ENCODE peak calls at places on chromosomes 12 and 14, in four cellular contexts. One of them, this sample, is unnamed.
A peak's percentile ranks its signal among the peaks of the same experiment; 100 is the strongest.

GRCh38 chr12:79063258-79063657 is 198.7 kb downstream of the SYT1 start:
- DNase-seq in cardiac fibroblast: peak; percentile 29
- DNase-seq in fibroblast of the aortic adventitia: peak; percentile 22
- DNase-seq in transverse colon: no peak
- DNase-seq in this sample: peak; percentile 24

GRCh38 chr12:124938606-124939427 is 24.4 kb upstream of the UBC start:
- DNase-seq in cardiac fibroblast: peak; percentile 95
- DNase-seq in fibroblast of the aortic adventitia: peak; percentile 92
- DNase-seq in transverse colon: peak; percentile 79
- DNase-seq in this sample: peak; percentile 88

GRCh38 chr12:4448943-4449861 is 3.6 kb upstream of the FGF6 start:
- DNase-seq in cardiac fibroblast: peak; percentile 2
- DNase-seq in fibroblast of the aortic adventitia: no peak
- DNase-seq in transverse colon: no peak
- DNase-seq in this sample: no peak

GRCh38 chr12:94200695-94201094 is 52.3 kb downstream of the PLXNC1 start:
- DNase-seq in cardiac fibroblast: no peak
- DNase-seq in fibroblast of the aortic adventitia: no peak
- DNase-seq in transverse colon: no peak
- DNase-seq in this sample: no peak

GRCh38 chr14:69715725-69716482 is 51.0 kb upstream of the SRSF5 start:
- DNase-seq in cardiac fibroblast: peak; percentile 97
- DNase-seq in fibroblast of the aortic adventitia: peak; percentile 94
- DNase-seq in transverse colon: peak; percentile 59
- DNase-seq in this sample: peak; percentile 68

GRCh38 chr14:77483851-77484250 is 14.8 kb downstream of the ISM2 start:
- DNase-seq in cardiac fibroblast: no peak
- DNase-seq in fibroblast of the aortic adventitia: no peak
- DNase-seq in transverse colon: no peak
- DNase-seq in this sample: no peak

GRCh38 chr14:78950654-78951053 is 780.5 kb downstream of the NRXN3 start:
- DNase-seq in cardiac fibroblast: peak; percentile 56
- DNase-seq in fibroblast of the aortic adventitia: peak; percentile 41
- DNase-seq in transverse colon: no peak
- DNase-seq in this sample: peak; percentile 72

GRCh38 chr12:46661161-46661845 is 164.5 kb downstream of the SLC38A4 start:
- DNase-seq in cardiac fibroblast: peak; percentile 96
- DNase-seq in fibroblast of the aortic adventitia: peak; percentile 95
- DNase-seq in transverse colon: no peak
- DNase-seq in this sample: peak; percentile 91

GRCh38 chr12:129961111-129961510 is 57.3 kb upstream of the TMEM132D start:
- DNase-seq in cardiac fibroblast: peak; percentile 16
- DNase-seq in fibroblast of the aortic adventitia: no peak
- DNase-seq in transverse colon: no peak
- DNase-seq in this sample: peak; percentile 56

GRCh38 chr14:76829016-76829365 is 2.8 kb downstream of the LRRC74A start:
- DNase-seq in cardiac fibroblast: peak; percentile 75
- DNase-seq in fibroblast of the aortic adventitia: no peak
- DNase-seq in transverse colon: no peak
- DNase-seq in this sample: no peak

GRCh38 chr14:94138256-94138655 is 8.9 kb upstream of the IFI27L2 start:
- DNase-seq in cardiac fibroblast: no peak
- DNase-seq in fibroblast of the aortic adventitia: no peak
- DNase-seq in transverse colon: no peak
- DNase-seq in this sample: no peak

GRCh38 chr12:19992311-19992710 is 376.0 kb upstream of the PDE3A start:
- DNase-seq in cardiac fibroblast: no peak
- DNase-seq in fibroblast of the aortic adventitia: no peak
- DNase-seq in transverse colon: peak; percentile 33
- DNase-seq in this sample: no peak

GRCh38 chr12:111759991-111760390 is 6.7 kb upstream of the ALDH2 start:
- DNase-seq in cardiac fibroblast: no peak
- DNase-seq in fibroblast of the aortic adventitia: no peak
- DNase-seq in transverse colon: no peak
- DNase-seq in this sample: no peak

GRCh38 chr12:91181053-91181452 is 1.6 kb downstream of the DCN start:
- DNase-seq in cardiac fibroblast: peak; percentile 60
- DNase-seq in fibroblast of the aortic adventitia: peak; percentile 60
- DNase-seq in transverse colon: no peak
- DNase-seq in this sample: no peak
- H3K4me3 ChIP-seq in cardiac fibroblast: peak overlapping the region; percentile 62
- H3K4me3 ChIP-seq in fibroblast of the aortic adventitia: peak overlapping the region; percentile 72
- H3K4me3 ChIP-seq in transverse colon: peak overlapping the region; percentile 39
- H3K4me3 ChIP-seq in this sample: peak overlapping the region; percentile 31

GRCh38 chr14:71942904-71943694 is 10.9 kb downstream of the RGS6 start:
- DNase-seq in cardiac fibroblast: no peak
- DNase-seq in fibroblast of the aortic adventitia: no peak
- DNase-seq in transverse colon: no peak
- DNase-seq in this sample: no peak
- H3K4me3 ChIP-seq in cardiac fibroblast: no peak overlapping the region
- H3K4me3 ChIP-seq in fibroblast of the aortic adventitia: no peak overlapping the region
- H3K4me3 ChIP-seq in transverse colon: no peak overlapping the region
- H3K4me3 ChIP-seq in this sample: no peak overlapping the region

GRCh38 chr12:54024581-54024980 is 3.7 kb upstream of the HOXC6 start:
- DNase-seq in cardiac fibroblast: no peak
- DNase-seq in fibroblast of the aortic adventitia: no peak
- DNase-seq in transverse colon: no peak
- DNase-seq in this sample: no peak
- H3K4me3 ChIP-seq in cardiac fibroblast: no peak overlapping the region
- H3K4me3 ChIP-seq in fibroblast of the aortic adventitia: no peak overlapping the region
- H3K4me3 ChIP-seq in transverse colon: no peak overlapping the region
- H3K4me3 ChIP-seq in this sample: no peak overlapping the region

GRCh38 chr12:96241484-96242256 is 47.5 kb downstream of the ELK3 start:
- DNase-seq in cardiac fibroblast: peak; percentile 83
- DNase-seq in fibroblast of the aortic adventitia: peak; percentile 88
- DNase-seq in transverse colon: peak; percentile 42
- DNase-seq in this sample: peak; percentile 92
- H3K4me3 ChIP-seq in cardiac fibroblast: no peak overlapping the region
- H3K4me3 ChIP-seq in fibroblast of the aortic adventitia: no peak overlapping the region
- H3K4me3 ChIP-seq in transverse colon: no peak overlapping the region
- H3K4me3 ChIP-seq in this sample: no peak overlapping the region

GRCh38 chr14:75522919-75523318 is 650 bp downstream of the BATF start:
- DNase-seq in cardiac fibroblast: no peak
- DNase-seq in fibroblast of the aortic adventitia: no peak
- DNase-seq in transverse colon: no peak
- DNase-seq in this sample: no peak
- H3K4me3 ChIP-seq in cardiac fibroblast: peak overlapping the region; percentile 41
- H3K4me3 ChIP-seq in fibroblast of the aortic adventitia: no peak overlapping the region
- H3K4me3 ChIP-seq in transverse colon: peak overlapping the region; percentile 46
- H3K4me3 ChIP-seq in this sample: no peak overlapping the region

GRCh38 chr14:60509438-60510253 is 700 bp downstream of the SIX6 start:
- DNase-seq in cardiac fibroblast: peak; percentile 12
- DNase-seq in fibroblast of the aortic adventitia: no peak
- DNase-seq in transverse colon: no peak
- DNase-seq in this sample: no peak

GRCh38 chr14:60510254-60510975 is 1.5 kb downstream of the SIX6 start:
- DNase-seq in cardiac fibroblast: no peak
- DNase-seq in fibroblast of the aortic adventitia: no peak
- DNase-seq in transverse colon: no peak
- DNase-seq in this sample: no peak

GRCh38 chr14:60508707-60509437 is at the start of gene SIX6:
- DNase-seq in cardiac fibroblast: no peak
- DNase-seq in fibroblast of the aortic adventitia: no peak
- DNase-seq in transverse colon: no peak
- DNase-seq in this sample: peak; percentile 12

GRCh38 chr14:60512952-60513554 is 4.1 kb downstream of the SIX6 start:
- DNase-seq in cardiac fibroblast: no peak
- DNase-seq in fibroblast of the aortic adventitia: no peak
- DNase-seq in transverse colon: no peak
- DNase-seq in this sample: no peak

DNA sequence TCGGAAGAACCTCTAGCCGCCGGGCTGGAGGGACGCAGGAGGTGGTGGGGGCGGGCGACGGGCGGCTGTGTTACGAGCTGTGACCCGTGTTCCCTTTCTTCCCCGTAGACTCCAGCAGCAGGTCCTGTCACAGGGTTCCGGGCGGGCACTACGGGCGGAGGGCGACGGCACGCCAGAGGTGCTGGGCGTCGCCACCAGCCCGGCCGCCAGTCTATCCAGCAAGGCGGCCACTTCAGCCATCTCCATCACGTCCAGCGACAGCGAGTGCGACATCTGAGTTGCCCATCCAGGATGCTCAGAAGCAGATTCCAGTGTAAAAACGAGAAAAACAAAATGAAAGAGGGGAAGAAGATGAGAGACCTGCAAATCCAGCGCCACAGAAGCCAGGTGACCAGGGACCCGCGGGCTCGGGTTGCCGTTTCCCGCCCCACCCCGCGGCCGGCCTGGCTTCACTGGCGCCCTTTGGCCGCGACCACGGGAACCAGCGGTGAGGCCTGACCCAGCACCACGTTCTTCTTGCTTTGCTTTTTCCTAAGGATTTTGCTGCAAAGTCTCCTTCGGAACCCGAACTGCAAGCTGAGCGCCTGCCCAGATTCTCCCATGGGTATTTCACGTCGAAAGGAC is 2.1 kb downstream of the SIX6 start:
- DNase-seq in cardiac fibroblast: no peak
- DNase-seq in fibroblast of the aortic adventitia: no peak
- DNase-seq in transverse colon: no peak
- DNase-seq in this sample: no peak
- H3K4me3 ChIP-seq in cardiac fibroblast: no peak overlapping the region
- H3K4me3 ChIP-seq in fibroblast of the aortic adventitia: no peak overlapping the region
- H3K4me3 ChIP-seq in transverse colon: no peak overlapping the region
- H3K4me3 ChIP-seq in this sample: no peak overlapping the region

GRCh38 chr12:6205144-6205539 is 4.9 kb downstream of the CD9 start:
- DNase-seq in cardiac fibroblast: no peak
- DNase-seq in fibroblast of the aortic adventitia: peak; percentile 51
- DNase-seq in transverse colon: peak; percentile 60
- DNase-seq in this sample: no peak
- H3K4me3 ChIP-seq in cardiac fibroblast: no peak overlapping the region
- H3K4me3 ChIP-seq in fibroblast of the aortic adventitia: no peak overlapping the region
- H3K4me3 ChIP-seq in transverse colon: no peak overlapping the region
- H3K4me3 ChIP-seq in this sample: no peak overlapping the region

DNA sequence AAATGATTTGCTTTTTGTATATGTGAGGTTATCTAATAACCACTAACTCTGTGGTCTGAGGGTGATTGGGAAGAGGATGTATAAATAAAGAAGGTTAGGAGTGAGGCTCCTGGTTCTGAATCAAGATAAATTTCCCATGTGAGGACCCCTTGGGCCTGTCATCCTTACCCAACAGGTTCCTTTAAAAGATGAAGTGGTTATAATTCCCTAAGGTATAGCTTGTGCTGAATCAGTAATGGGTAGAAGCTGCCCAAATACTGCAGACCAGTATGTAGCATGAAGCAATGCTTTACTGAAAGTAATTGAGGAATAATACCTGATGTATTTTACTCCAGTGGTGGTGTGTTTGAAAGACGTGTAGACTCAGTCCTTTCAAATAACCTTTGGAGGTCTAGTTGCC is 8.7 kb downstream of the EID3 start:
- DNase-seq in cardiac fibroblast: no peak
- DNase-seq in fibroblast of the aortic adventitia: no peak
- DNase-seq in transverse colon: no peak
- DNase-seq in this sample: no peak
- H3K4me3 ChIP-seq in cardiac fibroblast: no peak overlapping the region
- H3K4me3 ChIP-seq in fibroblast of the aortic adventitia: no peak overlapping the region
- H3K4me3 ChIP-seq in transverse colon: no peak overlapping the region
- H3K4me3 ChIP-seq in this sample: no peak overlapping the region

GRCh38 chr12:123765504-123766035 is 3.5 kb downstream of the DNAH10 start:
- DNase-seq in cardiac fibroblast: no peak
- DNase-seq in fibroblast of the aortic adventitia: no peak
- DNase-seq in transverse colon: no peak
- DNase-seq in this sample: no peak

GRCh38 chr12:123763093-123763492 is 992 bp downstream of the DNAH10 start:
- DNase-seq in cardiac fibroblast: no peak
- DNase-seq in fibroblast of the aortic adventitia: no peak
- DNase-seq in transverse colon: peak; percentile 24
- DNase-seq in this sample: no peak

GRCh38 chr12:123764109-123764508 is 2.0 kb downstream of the DNAH10 start:
- DNase-seq in cardiac fibroblast: no peak
- DNase-seq in fibroblast of the aortic adventitia: no peak
- DNase-seq in transverse colon: no peak
- DNase-seq in this sample: no peak

GRCh38 chr12:123761841-123762714 is at the start of gene DNAH10:
- DNase-seq in cardiac fibroblast: peak; percentile 3
- DNase-seq in fibroblast of the aortic adventitia: no peak
- DNase-seq in transverse colon: peak; percentile 30
- DNase-seq in this sample: no peak

GRCh38 chr12:123762715-123763052 is 583 bp downstream of the DNAH10 start:
- DNase-seq in cardiac fibroblast: no peak
- DNase-seq in fibroblast of the aortic adventitia: no peak
- DNase-seq in transverse colon: no peak
- DNase-seq in this sample: no peak
- H3K4me3 ChIP-seq in cardiac fibroblast: peak overlapping the region; percentile 47
- H3K4me3 ChIP-seq in fibroblast of the aortic adventitia: no peak overlapping the region
- H3K4me3 ChIP-seq in transverse colon: peak overlapping the region; percentile 57
- H3K4me3 ChIP-seq in this sample: no peak overlapping the region

DNA sequence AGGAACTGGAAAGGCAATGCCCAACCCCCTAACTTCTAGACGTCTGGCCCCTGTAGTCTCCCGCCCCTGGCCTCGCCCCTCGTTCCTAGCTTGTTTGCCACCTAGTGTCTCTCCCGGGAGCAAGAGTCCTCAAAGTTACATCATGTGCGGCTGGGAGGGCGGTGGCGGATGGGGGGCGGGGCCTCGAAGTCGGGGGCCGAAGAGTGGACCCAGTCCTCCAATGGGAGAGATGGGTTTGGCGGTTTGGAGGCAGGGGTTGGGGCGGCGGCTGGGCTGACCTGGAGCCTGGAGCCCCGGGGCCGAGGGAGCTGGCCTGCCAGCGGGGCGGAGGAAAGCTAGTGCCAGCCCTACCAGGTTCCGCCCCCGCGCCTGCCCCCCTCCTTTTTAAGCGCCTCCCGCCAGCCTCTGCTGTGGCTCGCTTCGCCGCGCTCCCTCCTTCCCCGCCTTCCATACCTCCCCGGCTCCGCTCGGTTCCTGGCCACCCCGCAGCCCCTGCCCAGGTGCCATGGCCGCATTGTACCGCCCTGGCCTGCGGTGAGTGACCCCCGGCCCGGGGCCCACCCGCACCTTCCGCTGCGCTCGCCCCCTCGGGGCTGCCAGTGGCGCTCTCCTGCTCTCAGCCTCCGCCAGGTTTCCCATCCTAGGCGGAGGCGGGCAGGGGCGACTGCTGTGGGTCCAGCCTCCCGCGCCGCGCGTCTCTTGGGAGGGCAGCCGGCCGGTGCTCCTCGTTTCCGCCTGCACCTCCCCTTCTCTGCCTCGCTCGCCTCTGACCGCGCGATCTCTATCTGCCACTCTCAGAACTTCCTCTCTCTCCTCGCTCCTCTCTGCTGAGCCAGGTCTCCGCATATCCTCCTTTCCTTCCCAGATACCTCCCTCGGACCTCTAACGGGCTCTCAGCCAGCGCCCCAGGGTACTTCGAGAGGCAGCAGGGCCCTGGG is at the start of gene PCK2:
- DNase-seq in cardiac fibroblast: peak; percentile 88
- DNase-seq in fibroblast of the aortic adventitia: peak; percentile 92
- DNase-seq in transverse colon: peak; percentile 96
- DNase-seq in this sample: peak; percentile 68
- H3K4me3 ChIP-seq in cardiac fibroblast: peak within 1 kb of the TSS; percentile 84
- H3K4me3 ChIP-seq in fibroblast of the aortic adventitia: peak within 1 kb of the TSS; percentile 87
- H3K4me3 ChIP-seq in transverse colon: peak within 1 kb of the TSS; percentile 92
- H3K4me3 ChIP-seq in this sample: peak within 1 kb of the TSS; percentile 74